ENCODE peak calls at places on chromosomes 13 and 19, in eight cellular contexts. E is body of pancreas; L is MM.1S; Z is esophagus squamous epithelium; F is transverse colon; H is CD8-positive, alpha-beta T cell; Y is effector memory CD4-positive, alpha-beta T cell; D is brain microvascular endothelial cell. C is an unnamed sample. For H3K27me3, the result is how much of the 10 kb centered on the place peaks cover.

GRCh38 chr13:100363351-100363750 is 225.2 kb downstream of the GGACT start:
- DNase-seq in D (peak), E (no peak), Y (no peak), L (no peak), F (no peak), H (no peak), Z (no peak), C (no peak)

GRCh38 chr19:13839938-13840750 is 36.8 kb upstream of the NANOS3 start:
- DNase-seq in H (no peak), Y (peak), Z (no peak), L (no peak), F (peak), E (peak), D (no peak), C (no peak)

GRCh38 chr13:25149670-25150069 is 22.4 kb downstream of the AMER2 start:
- DNase-seq in H (no peak), E (no peak), D (no peak), Z (no peak), F (no peak), Y (no peak), L (no peak), C (no peak)

GRCh38 chr13:20064128-20064527 is 96.7 kb downstream of the GJA3 start:
- DNase-seq in Y (no peak), E (no peak), Z (no peak), H (no peak), F (no peak), L (no peak), D (peak), C (no peak)

GRCh38 chr19:27821418-27822018 is 1391.4 kb downstream of the UQCRFS1 start:
- DNase-seq in Z (no peak), L (no peak), E (no peak), Y (no peak), F (no peak), H (no peak), D (no peak), C (no peak)

GRCh38 chr13:94620286-94620896 is 18.7 kb downstream of the GPR180 start:
- DNase-seq in Z (no peak), D (peak), Y (no peak), H (no peak), F (no peak), E (no peak), L (peak), C (no peak)

GRCh38 chr13:113638173-113638746 is 19.7 kb downstream of the ATP4B start:
- DNase-seq in D (no peak), E (peak), L (no peak), H (no peak), Y (no peak), F (peak), Z (no peak), C (no peak)

GRCh38 chr13:40344270-40345148 is 321.9 kb downstream of the FOXO1 start:
- DNase-seq in L (no peak), F (peak), E (no peak), Y (no peak), D (no peak), Z (no peak), H (no peak), C (no peak)

GRCh38 chr13:93290503-93290902 is 63.9 kb downstream of the GPC6 start:
- DNase-seq in D (no peak), Y (no peak), F (no peak), Z (no peak), H (no peak), L (no peak), E (no peak), C (no peak)

GRCh38 chr19:16374436-16374835 is 49.8 kb downstream of the KLF2 start:
- DNase-seq in F (no peak), L (no peak), D (no peak), H (peak), Z (no peak), Y (no peak), E (no peak), C (no peak)

GRCh38 chr19:18339703-18340102 is 695 bp upstream of the PGPEP1 start:
- DNase-seq in F (no peak), E (no peak), H (no peak), L (peak), Y (no peak), D (no peak), Z (no peak), C (no peak)
- H3K4me3 ChIP-seq in F (no peak), E (no peak), H (peak), L (peak), Y (peak), D (no peak), Z (peak), C (peak)

DNA sequence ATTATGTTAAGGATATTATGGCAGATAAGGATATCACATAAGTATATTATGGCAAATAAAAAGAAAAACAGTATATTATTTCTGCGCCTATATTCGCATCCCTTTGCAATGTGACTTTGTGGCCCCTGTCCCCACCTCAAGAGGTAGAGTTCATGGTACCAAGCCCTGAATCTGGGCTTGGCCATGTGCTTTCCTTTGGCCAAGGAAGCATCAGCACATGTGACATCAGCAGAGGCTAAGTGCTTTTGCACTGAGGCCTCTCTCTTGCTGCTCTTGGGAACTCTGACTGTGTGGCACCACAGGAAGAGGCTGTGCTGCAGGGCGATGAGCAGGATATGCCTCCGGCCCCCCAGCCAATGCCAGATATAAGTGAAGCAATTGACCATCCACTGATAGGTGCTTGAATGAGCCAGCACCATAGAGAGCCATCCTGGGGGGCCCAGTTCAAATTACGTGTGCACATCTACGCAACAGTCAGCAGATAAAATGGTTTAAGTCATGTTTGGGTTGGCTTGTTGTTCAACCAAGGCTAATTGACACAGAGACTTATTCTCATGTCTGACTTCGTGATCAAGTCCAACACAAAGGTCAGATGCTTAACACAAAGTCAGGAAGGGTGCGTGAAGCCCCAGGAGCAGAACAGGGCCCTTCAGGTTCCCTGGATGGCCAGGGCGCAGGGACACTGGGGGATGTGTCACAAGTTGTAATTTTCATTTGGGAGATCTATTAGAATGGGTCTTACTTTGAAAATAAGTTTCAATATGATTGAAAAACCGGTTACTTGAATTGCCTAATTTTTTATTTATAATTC is 173.3 kb downstream of the COL4A1 start:
- DNase-seq in L (no peak), Y (no peak), H (no peak), Z (no peak), F (no peak), D (no peak), E (no peak), C (no peak)
- H3K27ac ChIP-seq in L (no peak), Y (no peak), H (no peak), Z (no peak), F (no peak), D (no peak), E (no peak), C (no peak)

GRCh38 chr19:19106061-19106551 is 32.2 kb downstream of the TMEM161A start:
- DNase-seq in Y (no peak), L (no peak), F (no peak), D (no peak), Z (no peak), E (no peak), H (no peak), C (no peak)

GRCh38 chr19:19110410-19111137 is 27.7 kb downstream of the TMEM161A start:
- DNase-seq in E (no peak), F (no peak), D (peak), Y (no peak), Z (no peak), L (no peak), H (no peak), C (no peak)

GRCh38 chr19:19109601-19110000 is 28.7 kb downstream of the TMEM161A start:
- DNase-seq in Z (no peak), E (no peak), H (no peak), Y (no peak), D (peak), F (no peak), L (no peak), C (no peak)

GRCh38 chr19:19105365-19106060 is 32.8 kb downstream of the TMEM161A start:
- DNase-seq in E (no peak), D (peak), Y (no peak), F (peak), Z (no peak), L (no peak), H (no peak), C (no peak)

DNA sequence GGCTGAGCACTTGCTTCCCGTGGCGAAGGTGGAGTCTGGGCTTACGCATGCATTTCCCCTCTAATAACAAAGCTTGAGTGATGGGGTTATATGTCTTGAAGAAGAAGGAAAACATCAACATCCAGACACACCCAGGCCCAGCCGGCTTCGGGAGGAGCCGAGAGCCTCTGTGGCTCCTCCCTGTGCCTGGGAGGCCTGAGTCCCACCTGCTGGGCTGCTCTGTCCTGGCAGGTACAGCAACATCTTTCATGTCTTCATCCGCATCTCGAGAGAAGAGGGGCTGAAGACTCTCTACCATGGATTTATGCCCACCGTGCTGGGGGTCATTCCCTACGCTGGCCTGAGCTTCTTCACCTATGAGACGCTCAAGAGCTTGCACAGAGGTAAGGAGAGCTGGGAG is 30.6 kb downstream of the TMEM161A start:
- DNase-seq in D (no peak), L (no peak), H (no peak), Y (no peak), Z (no peak), E (no peak), F (no peak), C (no peak)
- H3K27me3 ChIP-seq in D (under half), L (under half), H (under half), Y (under half), Z (under half), E (under half), F (under half), C (under half)

GRCh38 chr19:30229524-30230174 is 142.5 kb upstream of the ZNF536 start:
- DNase-seq in E (no peak), F (no peak), H (no peak), Y (no peak), Z (no peak), L (no peak), D (peak), C (peak)
- H3K4me3 ChIP-seq in E (no peak), F (no peak), H (no peak), Y (no peak), Z (peak), L (no peak), D (no peak), C (peak)